ENCODE peak calls at places on chromosome 15, in six cellular contexts. Y, C, S, T, Q and M are unnamed samples.

GRCh38 chr15:51799174-51799907 is 30.1 kb upstream of the TMOD3 start:
- DNase-seq in Y (no peak), C (no peak), S (peak; percentile 59), T (no peak), Q (no peak), M (no peak)

GRCh38 chr15:39588531-39589192 is 7.8 kb downstream of the THBS1 start:
- DNase-seq in Y (no peak), C (no peak), S (no peak), T (no peak), Q (no peak), M (no peak)

GRCh38 chr15:31031471-31032064 is 40.1 kb upstream of the MTMR10 start:
- DNase-seq in Y (no peak), C (no peak), S (no peak), T (no peak), Q (peak; percentile 46), M (no peak)

GRCh38 chr15:48144889-48145288 is 24.1 kb downstream of the SLC24A5 start:
- DNase-seq in Y (no peak), C (no peak), S (no peak), T (no peak), Q (peak; percentile 16), M (no peak)

GRCh38 chr15:101647251-101647650 is 4.9 kb downstream of the TM2D3 start:
- DNase-seq in Y (no peak), C (no peak), S (peak; percentile 27), T (no peak), Q (no peak), M (no peak)

GRCh38 chr15:40458495-40459371 is 12.1 kb upstream of the CHST14 start:
- DNase-seq in Y (no peak), C (no peak), S (no peak), T (no peak), Q (no peak), M (no peak)

GRCh38 chr15:32956006-32956405 is 238.2 kb downstream of the GREM1 start:
- DNase-seq in Y (no peak), C (peak; percentile 25), S (peak; percentile 40), T (peak; percentile 42), Q (no peak), M (no peak)

GRCh38 chr15:34644061-34644460 is 60.6 kb upstream of the GOLGA8B start:
- DNase-seq in Y (no peak), C (no peak), S (no peak), T (no peak), Q (no peak), M (no peak)

GRCh38 chr15:79897701-79898113 is 893 bp upstream of the MTHFS start:
- DNase-seq in Y (no peak), C (no peak), S (no peak), T (no peak), Q (no peak), M (no peak)

GRCh38 chr15:81940467-81941451 is 105.1 kb downstream of the MEX3B start:
- DNase-seq in Y (no peak), C (no peak), S (no peak), T (peak; percentile 43), Q (no peak), M (no peak)

GRCh38 chr15:37038036-37038715 is 62.2 kb downstream of the MEIS2 start:
- DNase-seq in Y (no peak), C (no peak), S (no peak), T (no peak), Q (no peak), M (no peak)

GRCh38 chr15:45126535-45127158 is 3.0 kb downstream of the DUOXA1 start:
- DNase-seq in Y (no peak), C (peak; percentile 25), S (no peak), T (peak; percentile 48), Q (no peak), M (peak; percentile 26)

GRCh38 chr15:36278219-36278618 is 301.2 kb upstream of the CDIN1 start:
- DNase-seq in Y (peak; percentile 7), C (no peak), S (no peak), T (peak; percentile 29), Q (no peak), M (no peak)

GRCh38 chr15:49242820-49243219 is 72.8 kb downstream of the GALK2 start:
- DNase-seq in Y (no peak), C (no peak), S (no peak), T (peak; percentile 62), Q (no peak), M (no peak)

GRCh38 chr15:74251187-74251811 is 15.2 kb downstream of the CCDC33 start:
- DNase-seq in Y (no peak), C (no peak), S (peak; percentile 54), T (no peak), Q (no peak), M (no peak)

DNA sequence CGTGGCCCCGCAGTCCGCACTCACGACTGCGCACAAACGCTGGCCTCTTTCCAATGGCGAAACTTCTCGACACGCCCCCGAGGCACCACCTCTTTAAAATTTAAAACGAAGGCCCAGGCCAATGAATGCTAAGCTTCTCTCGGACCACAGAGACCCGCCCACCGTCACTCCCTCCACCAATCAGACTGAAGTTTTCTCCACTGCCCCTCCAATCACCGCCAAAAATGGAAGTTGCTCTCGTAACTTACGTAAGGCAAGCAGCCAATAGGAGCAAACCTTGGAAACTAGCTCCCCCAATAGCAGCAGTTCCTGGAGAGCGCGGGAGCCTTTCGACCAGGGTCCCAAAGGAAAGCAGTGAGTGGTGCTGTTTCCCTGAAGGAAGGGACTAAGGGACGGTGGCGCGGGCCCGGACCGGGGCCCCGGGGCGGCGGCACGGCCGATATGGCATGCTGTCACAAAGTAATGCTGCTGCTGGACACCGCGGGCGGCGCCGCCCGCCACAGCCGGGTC is at the start of gene TICRR:
- DNase-seq in Y (peak; percentile 97), C (peak; percentile 99), S (peak; percentile 92), T (peak; percentile 99), Q (peak; percentile 99), M (peak; percentile 99)
- TF ChIP-seq POLR2AphosphoS5 in Y (peak; percentile 89), C (peak; percentile 80), S (peak; percentile 80), T (peak; percentile 75), Q (peak; percentile 45), M (peak; percentile 75)

GRCh38 chr15:76512971-76513370 is 176.4 kb downstream of the ISL2 start:
- DNase-seq in Y (no peak), C (no peak), S (no peak), T (no peak), Q (no peak), M (no peak)
- H3K4me3 ChIP-seq in Y (no peak overlapping the region), C (no peak overlapping the region), S (no peak overlapping the region), T (no peak overlapping the region), Q (no peak overlapping the region), M (no peak overlapping the region)

GRCh38 chr15:77631790-77632551 is 741 bp downstream of the LINGO1 start:
- DNase-seq in Y (no peak), C (no peak), S (no peak), T (peak; percentile 38), Q (no peak), M (no peak)
- TF ChIP-seq GABPA in Y (no peak), C (no peak), S (no peak), T (no peak), Q (no peak), M (no peak)

DNA sequence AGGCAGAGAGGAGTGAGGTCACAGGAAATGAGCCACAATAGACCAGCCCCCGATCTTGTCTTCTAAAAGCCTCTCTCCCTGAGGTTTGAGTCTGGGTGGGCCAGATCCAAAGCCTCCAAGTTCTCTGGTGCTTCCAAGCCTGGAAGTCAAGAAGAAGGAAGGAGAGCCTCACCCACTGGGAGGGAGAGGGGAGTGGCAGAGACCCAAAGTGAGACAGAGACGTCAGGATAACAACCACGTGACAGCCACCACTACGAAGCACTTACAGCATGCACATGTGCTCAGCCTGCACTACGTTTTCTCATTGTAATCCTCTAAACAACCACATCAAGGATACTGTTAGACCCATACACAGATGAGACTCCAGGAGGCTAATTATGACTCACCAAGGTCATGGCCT is 197.3 kb upstream of the LINGO1 start:
- DNase-seq in Y (no peak), C (no peak), S (no peak), T (no peak), Q (no peak), M (no peak)
- TF ChIP-seq POLR2AphosphoS5 in Y (no peak), C (no peak), S (no peak), T (no peak), Q (no peak), M (no peak)

GRCh38 chr15:75646112-75646943 is 1.4 kb upstream of the SNX33 start:
- DNase-seq in Y (no peak), C (no peak), S (no peak), T (no peak), Q (no peak), M (no peak)
- H3K4me3 ChIP-seq in Y (peak overlapping the region; percentile 63), C (peak overlapping the region; percentile 83), S (peak overlapping the region; percentile 73), T (peak overlapping the region; percentile 79), Q (no peak overlapping the region), M (peak overlapping the region; percentile 85)

GRCh38 chr15:62343397-62343796 is 178.3 kb upstream of the C2CD4B start:
- DNase-seq in Y (no peak), C (no peak), S (no peak), T (no peak), Q (no peak), M (no peak)

GRCh38 chr15:62334581-62334980 is 169.5 kb upstream of the C2CD4B start:
- DNase-seq in Y (no peak), C (no peak), S (no peak), T (no peak), Q (no peak), M (no peak)

GRCh38 chr15:62342959-62343358 is 177.9 kb upstream of the C2CD4B start:
- DNase-seq in Y (no peak), C (no peak), S (no peak), T (no peak), Q (no peak), M (no peak)

GRCh38 chr15:62337934-62338333 is 172.8 kb upstream of the C2CD4B start:
- DNase-seq in Y (no peak), C (no peak), S (no peak), T (no peak), Q (no peak), M (no peak)

DNA sequence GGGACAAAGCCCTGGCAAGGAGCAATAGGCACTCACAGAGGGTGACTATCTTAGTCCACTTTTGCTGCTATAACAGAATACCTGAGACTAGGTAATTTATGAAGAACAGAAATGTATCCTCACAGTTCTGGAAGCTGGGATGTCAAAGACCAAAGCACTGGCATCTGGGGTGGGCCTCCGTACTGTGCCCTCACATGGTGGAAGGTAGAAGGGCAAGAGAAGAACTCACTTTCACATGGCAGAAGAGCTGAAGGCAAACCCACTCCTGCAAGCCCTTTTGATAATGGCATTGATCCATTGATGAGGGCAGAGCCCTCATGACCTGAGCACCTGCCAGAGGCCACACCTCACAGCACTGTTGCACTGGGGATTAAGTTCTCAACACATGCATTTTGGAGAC is 173.4 kb upstream of the C2CD4B start:
- DNase-seq in Y (no peak), C (no peak), S (no peak), T (no peak), Q (no peak), M (no peak)
- TF ChIP-seq GABPA in Y (no peak), C (no peak), S (no peak), T (no peak), Q (no peak), M (no peak)

GRCh38 chr15:99452728-99453643 is 112.8 kb upstream of the MEF2A start:
- DNase-seq in Y (no peak), C (peak; percentile 30), S (peak; percentile 26), T (no peak), Q (peak; percentile 60), M (peak; percentile 68)
- TF ChIP-seq POLR2AphosphoS5 in Y (no peak), C (no peak), S (no peak), T (no peak), Q (no peak), M (peak; percentile 48)